ENCODE peak calls at places on chromosomes 7 and 10, in seven cellular contexts. One of them, this sample, is unnamed.

GRCh38 chr7:23100697-23101096 is 4.9 kb upstream of the KLHL7 start:
- DNase-seq in NCI-H1048: no peak
- DNase-seq in psoas muscle: no peak
- DNase-seq in T-helper 2 cell: no peak
- DNase-seq in amniotic stem cell: no peak
- DNase-seq in MV-4-11: no peak
- DNase-seq in NCI-H2029: no peak
- DNase-seq in this sample: peak; percentile 41

GRCh38 chr10:27699778-27700177 is 45.8 kb downstream of the MKX start:
- DNase-seq in T-helper 2 cell: no peak
- DNase-seq in psoas muscle: no peak
- DNase-seq in NCI-H1048: no peak
- DNase-seq in NCI-H2029: no peak
- DNase-seq in MV-4-11: no peak
- DNase-seq in amniotic stem cell: no peak
- DNase-seq in this sample: no peak

GRCh38 chr7:117127585-117128168 is 174.4 kb downstream of the ST7 start:
- DNase-seq in NCI-H1048: peak; percentile 3
- DNase-seq in NCI-H2029: peak; percentile 58
- DNase-seq in psoas muscle: no peak
- DNase-seq in T-helper 2 cell: peak; percentile 12
- DNase-seq in amniotic stem cell: peak; percentile 37
- DNase-seq in MV-4-11: peak; percentile 69
- DNase-seq in this sample: peak; percentile 65

GRCh38 chr10:107232013-107232412 is 67.5 kb upstream of the SORCS1 start:
- DNase-seq in NCI-H1048: no peak
- DNase-seq in T-helper 2 cell: no peak
- DNase-seq in amniotic stem cell: no peak
- DNase-seq in psoas muscle: no peak
- DNase-seq in NCI-H2029: no peak
- DNase-seq in MV-4-11: peak; percentile 75
- DNase-seq in this sample: peak; percentile 13

GRCh38 chr10:129959544-129960492 is 4.3 kb downstream of the EBF3 start:
- DNase-seq in NCI-H2029: no peak
- DNase-seq in T-helper 2 cell: no peak
- DNase-seq in MV-4-11: no peak
- DNase-seq in psoas muscle: peak; percentile 66
- DNase-seq in amniotic stem cell: no peak
- DNase-seq in NCI-H1048: no peak
- DNase-seq in this sample: no peak

GRCh38 chr7:146647444-146647843 is 530.8 kb downstream of the CNTNAP2 start:
- DNase-seq in T-helper 2 cell: no peak
- DNase-seq in NCI-H1048: no peak
- DNase-seq in MV-4-11: no peak
- DNase-seq in amniotic stem cell: no peak
- DNase-seq in psoas muscle: no peak
- DNase-seq in NCI-H2029: no peak
- DNase-seq in this sample: no peak

GRCh38 chr7:41047192-41047591 is 655.7 kb downstream of the INHBA start:
- DNase-seq in T-helper 2 cell: no peak
- DNase-seq in psoas muscle: no peak
- DNase-seq in amniotic stem cell: no peak
- DNase-seq in NCI-H2029: no peak
- DNase-seq in NCI-H1048: no peak
- DNase-seq in MV-4-11: no peak
- DNase-seq in this sample: no peak

GRCh38 chr7:12217311-12217710 is 6.2 kb downstream of the TMEM106B start:
- DNase-seq in NCI-H2029: no peak
- DNase-seq in amniotic stem cell: no peak
- DNase-seq in MV-4-11: no peak
- DNase-seq in T-helper 2 cell: no peak
- DNase-seq in psoas muscle: no peak
- DNase-seq in NCI-H1048: no peak
- DNase-seq in this sample: no peak

GRCh38 chr10:21919906-21920305 is 83.6 kb downstream of the DNAJC1 start:
- DNase-seq in NCI-H2029: no peak
- DNase-seq in T-helper 2 cell: no peak
- DNase-seq in psoas muscle: no peak
- DNase-seq in amniotic stem cell: no peak
- DNase-seq in NCI-H1048: no peak
- DNase-seq in MV-4-11: no peak
- DNase-seq in this sample: no peak

GRCh38 chr10:77410523-77410922 is 227.1 kb downstream of the KCNMA1 start:
- DNase-seq in amniotic stem cell: no peak
- DNase-seq in T-helper 2 cell: no peak
- DNase-seq in MV-4-11: no peak
- DNase-seq in psoas muscle: no peak
- DNase-seq in NCI-H1048: no peak
- DNase-seq in NCI-H2029: no peak
- DNase-seq in this sample: no peak

GRCh38 chr10:16987129-16987670 is 142.4 kb downstream of the CUBN start:
- DNase-seq in psoas muscle: no peak
- DNase-seq in NCI-H1048: no peak
- DNase-seq in MV-4-11: no peak
- DNase-seq in amniotic stem cell: peak; percentile 78
- DNase-seq in NCI-H2029: no peak
- DNase-seq in T-helper 2 cell: no peak
- DNase-seq in this sample: no peak

GRCh38 chr7:45130910-45131309 is 19.4 kb upstream of the TBRG4 start:
- DNase-seq in amniotic stem cell: no peak
- DNase-seq in NCI-H1048: no peak
- DNase-seq in NCI-H2029: no peak
- DNase-seq in psoas muscle: no peak
- DNase-seq in MV-4-11: no peak
- DNase-seq in T-helper 2 cell: no peak
- DNase-seq in this sample: no peak

GRCh38 chr10:85648279-85648754 is 718.3 kb downstream of the GRID1 start:
- DNase-seq in NCI-H1048: no peak
- DNase-seq in MV-4-11: no peak
- DNase-seq in NCI-H2029: no peak
- DNase-seq in psoas muscle: peak; percentile 56
- DNase-seq in T-helper 2 cell: no peak
- DNase-seq in amniotic stem cell: no peak
- DNase-seq in this sample: no peak

GRCh38 chr10:90583416-90583815 is 274.4 kb downstream of the HTR7 start:
- DNase-seq in MV-4-11: no peak
- DNase-seq in amniotic stem cell: no peak
- DNase-seq in NCI-H2029: no peak
- DNase-seq in psoas muscle: no peak
- DNase-seq in NCI-H1048: no peak
- DNase-seq in T-helper 2 cell: no peak
- DNase-seq in this sample: no peak

GRCh38 chr10:71985542-71986250 is 21.5 kb downstream of the CHST3 start:
- DNase-seq in T-helper 2 cell: no peak
- DNase-seq in NCI-H1048: no peak
- DNase-seq in MV-4-11: peak; percentile 95
- DNase-seq in amniotic stem cell: no peak
- DNase-seq in NCI-H2029: no peak
- DNase-seq in psoas muscle: peak; percentile 49
- DNase-seq in this sample: no peak

GRCh38 chr10:6755891-6756460 is 175.9 kb upstream of the PRKCQ start:
- DNase-seq in psoas muscle: no peak
- DNase-seq in MV-4-11: peak; percentile 31
- DNase-seq in amniotic stem cell: no peak
- DNase-seq in T-helper 2 cell: no peak
- DNase-seq in NCI-H1048: peak; percentile 49
- DNase-seq in NCI-H2029: no peak
- DNase-seq in this sample: no peak

GRCh38 chr7:47992446-47992845 is 13.0 kb upstream of the HUS1 start:
- DNase-seq in NCI-H1048: no peak
- DNase-seq in psoas muscle: no peak
- DNase-seq in T-helper 2 cell: no peak
- DNase-seq in NCI-H2029: no peak
- DNase-seq in amniotic stem cell: no peak
- DNase-seq in MV-4-11: no peak
- DNase-seq in this sample: no peak

GRCh38 chr10:90530526-90530925 is 327.3 kb downstream of the HTR7 start:
- DNase-seq in NCI-H2029: no peak
- DNase-seq in psoas muscle: no peak
- DNase-seq in NCI-H1048: no peak
- DNase-seq in MV-4-11: no peak
- DNase-seq in T-helper 2 cell: no peak
- DNase-seq in amniotic stem cell: no peak
- DNase-seq in this sample: no peak

GRCh38 chr7:95772771-95773581 is 622 bp downstream of the DYNC1I1 start:
- DNase-seq in amniotic stem cell: no peak
- DNase-seq in T-helper 2 cell: no peak
- DNase-seq in psoas muscle: peak; percentile 56
- DNase-seq in NCI-H1048: no peak
- DNase-seq in NCI-H2029: no peak
- DNase-seq in MV-4-11: no peak
- DNase-seq in this sample: no peak

GRCh38 chr10:124748953-124749645 is 4.9 kb upstream of the FAM53B start:
- DNase-seq in NCI-H1048: no peak
- DNase-seq in T-helper 2 cell: no peak
- DNase-seq in MV-4-11: no peak
- DNase-seq in amniotic stem cell: no peak
- DNase-seq in NCI-H2029: no peak
- DNase-seq in psoas muscle: no peak
- DNase-seq in this sample: no peak

GRCh38 chr10:61822781-61823230 is 78.7 kb upstream of the ARID5B start:
- DNase-seq in NCI-H1048: no peak
- DNase-seq in NCI-H2029: no peak
- DNase-seq in amniotic stem cell: no peak
- DNase-seq in MV-4-11: no peak
- DNase-seq in T-helper 2 cell: no peak
- DNase-seq in psoas muscle: no peak
- DNase-seq in this sample: no peak

GRCh38 chr7:123054357-123055133 is 59.0 kb upstream of the TAS2R16 start:
- DNase-seq in MV-4-11: no peak
- DNase-seq in amniotic stem cell: no peak
- DNase-seq in T-helper 2 cell: no peak
- DNase-seq in NCI-H2029: no peak
- DNase-seq in psoas muscle: no peak
- DNase-seq in NCI-H1048: no peak
- DNase-seq in this sample: no peak

GRCh38 chr7:39811161-39811614 is 138.9 kb upstream of the CDK13 start:
- DNase-seq in psoas muscle: no peak
- DNase-seq in T-helper 2 cell: no peak
- DNase-seq in NCI-H1048: no peak
- DNase-seq in NCI-H2029: no peak
- DNase-seq in MV-4-11: peak; percentile 18
- DNase-seq in amniotic stem cell: no peak
- DNase-seq in this sample: no peak

GRCh38 chr10:113086282-113086681 is 136.2 kb downstream of the TCF7L2 start:
- DNase-seq in amniotic stem cell: no peak
- DNase-seq in NCI-H1048: no peak
- DNase-seq in MV-4-11: no peak
- DNase-seq in T-helper 2 cell: no peak
- DNase-seq in NCI-H2029: no peak
- DNase-seq in psoas muscle: no peak
- DNase-seq in this sample: no peak

GRCh38 chr10:71962915-71963314 is 1.3 kb upstream of the CHST3 start:
- DNase-seq in NCI-H2029: no peak
- DNase-seq in NCI-H1048: no peak
- DNase-seq in MV-4-11: no peak
- DNase-seq in psoas muscle: no peak
- DNase-seq in amniotic stem cell: no peak
- DNase-seq in T-helper 2 cell: no peak
- DNase-seq in this sample: no peak

GRCh38 chr7:50710441-50711154 is 72.1 kb downstream of the GRB10 start:
- DNase-seq in T-helper 2 cell: no peak
- DNase-seq in NCI-H2029: no peak
- DNase-seq in MV-4-11: no peak
- DNase-seq in amniotic stem cell: no peak
- DNase-seq in psoas muscle: no peak
- DNase-seq in NCI-H1048: no peak
- DNase-seq in this sample: no peak

GRCh38 chr10:117805191-117805590 is 241.6 kb downstream of the RAB11FIP2 start:
- DNase-seq in NCI-H1048: no peak
- DNase-seq in psoas muscle: no peak
- DNase-seq in amniotic stem cell: no peak
- DNase-seq in T-helper 2 cell: no peak
- DNase-seq in MV-4-11: no peak
- DNase-seq in NCI-H2029: no peak
- DNase-seq in this sample: no peak

GRCh38 chr7:54841772-54842707 is 83.0 kb upstream of the SEC61G start:
- DNase-seq in psoas muscle: peak; percentile 61
- DNase-seq in NCI-H2029: no peak
- DNase-seq in amniotic stem cell: peak; percentile 46
- DNase-seq in T-helper 2 cell: no peak
- DNase-seq in NCI-H1048: no peak
- DNase-seq in MV-4-11: peak; percentile 38
- DNase-seq in this sample: peak; percentile 58

GRCh38 chr10:99964791-99965190 is 45.0 kb downstream of the DNMBP start:
- DNase-seq in NCI-H2029: no peak
- DNase-seq in psoas muscle: no peak
- DNase-seq in NCI-H1048: no peak
- DNase-seq in T-helper 2 cell: no peak
- DNase-seq in amniotic stem cell: no peak
- DNase-seq in MV-4-11: peak; percentile 9
- DNase-seq in this sample: peak; percentile 28

GRCh38 chr10:112949875-112950507 is at the start of gene TCF7L2:
- DNase-seq in NCI-H2029: peak; percentile 81
- DNase-seq in T-helper 2 cell: peak; percentile 55
- DNase-seq in MV-4-11: peak; percentile 85
- DNase-seq in psoas muscle: peak; percentile 97
- DNase-seq in NCI-H1048: peak; percentile 82
- DNase-seq in amniotic stem cell: peak; percentile 97
- DNase-seq in this sample: peak; percentile 100

GRCh38 chr10:124708246-124708779 is 35.9 kb downstream of the FAM53B start:
- DNase-seq in NCI-H2029: no peak
- DNase-seq in psoas muscle: peak; percentile 26
- DNase-seq in MV-4-11: no peak
- DNase-seq in amniotic stem cell: no peak
- DNase-seq in NCI-H1048: no peak
- DNase-seq in T-helper 2 cell: no peak
- DNase-seq in this sample: no peak

GRCh38 chr10:30436200-30436599 is 2.2 kb downstream of the MAP3K8 start:
- DNase-seq in T-helper 2 cell: no peak
- DNase-seq in amniotic stem cell: peak; percentile 71
- DNase-seq in NCI-H1048: no peak
- DNase-seq in psoas muscle: no peak
- DNase-seq in NCI-H2029: no peak
- DNase-seq in MV-4-11: peak; percentile 38
- DNase-seq in this sample: peak; percentile 53

GRCh38 chr7:14598978-14599377 is 303.6 kb downstream of the DGKB start:
- DNase-seq in MV-4-11: no peak
- DNase-seq in NCI-H2029: no peak
- DNase-seq in NCI-H1048: no peak
- DNase-seq in T-helper 2 cell: no peak
- DNase-seq in amniotic stem cell: no peak
- DNase-seq in psoas muscle: no peak
- DNase-seq in this sample: no peak

GRCh38 chr10:42987121-42987541 is 89.7 kb upstream of the RET start:
- DNase-seq in T-helper 2 cell: no peak
- DNase-seq in amniotic stem cell: no peak
- DNase-seq in NCI-H2029: no peak
- DNase-seq in MV-4-11: peak; percentile 42
- DNase-seq in NCI-H1048: no peak
- DNase-seq in psoas muscle: peak; percentile 30
- DNase-seq in this sample: peak; percentile 92

GRCh38 chr10:61634711-61635110 is 28.0 kb upstream of the CABCOCO1 start:
- DNase-seq in NCI-H2029: no peak
- DNase-seq in amniotic stem cell: no peak
- DNase-seq in NCI-H1048: no peak
- DNase-seq in MV-4-11: no peak
- DNase-seq in psoas muscle: no peak
- DNase-seq in T-helper 2 cell: no peak
- DNase-seq in this sample: no peak

GRCh38 chr7:106178593-106179134 is 66.6 kb upstream of the SYPL1 start:
- DNase-seq in NCI-H1048: no peak
- DNase-seq in psoas muscle: no peak
- DNase-seq in NCI-H2029: peak; percentile 16
- DNase-seq in MV-4-11: no peak
- DNase-seq in amniotic stem cell: peak; percentile 13
- DNase-seq in T-helper 2 cell: no peak
- DNase-seq in this sample: no peak

GRCh38 chr10:64075604-64076003 is 554.4 kb downstream of the REEP3 start:
- DNase-seq in NCI-H1048: no peak
- DNase-seq in MV-4-11: no peak
- DNase-seq in amniotic stem cell: no peak
- DNase-seq in T-helper 2 cell: no peak
- DNase-seq in NCI-H2029: no peak
- DNase-seq in psoas muscle: no peak
- DNase-seq in this sample: no peak

GRCh38 chr10:70662362-70663220 is 9.7 kb upstream of the ADAMTS14 start:
- DNase-seq in T-helper 2 cell: no peak
- DNase-seq in MV-4-11: no peak
- DNase-seq in psoas muscle: no peak
- DNase-seq in NCI-H2029: no peak
- DNase-seq in NCI-H1048: no peak
- DNase-seq in amniotic stem cell: no peak
- DNase-seq in this sample: no peak